ENCODE peak calls at places on chromosomes 12 and 14, in five cellular contexts. One of them, this sample, is unnamed.

GRCh38 chr14:23627961-23628360 is 8.2 kb upstream of the DHRS2 start:
- DNase-seq in HepG2: no peak
- DNase-seq in H1: no peak
- DNase-seq in SK-N-SH: no peak
- DNase-seq in HCT116: no peak
- DNase-seq in this sample: no peak

GRCh38 chr12:1918875-1919236 is 404 bp upstream of the CACNA2D4 start:
- DNase-seq in HCT116: no peak
- DNase-seq in HepG2: no peak
- DNase-seq in H1: no peak
- DNase-seq in SK-N-SH: peak; percentile 17
- DNase-seq in this sample: no peak

GRCh38 chr12:132556216-132556615 is 54.2 kb downstream of the LRCOL1 start:
- DNase-seq in SK-N-SH: no peak
- DNase-seq in HepG2: no peak
- DNase-seq in H1: no peak
- DNase-seq in HCT116: no peak
- DNase-seq in this sample: no peak

GRCh38 chr14:104558231-104559042 is 21.1 kb upstream of the C14orf180 start:
- DNase-seq in HCT116: no peak
- DNase-seq in HepG2: no peak
- DNase-seq in SK-N-SH: no peak
- DNase-seq in H1: no peak
- DNase-seq in this sample: no peak

GRCh38 chr14:76867536-76868452 is 41.6 kb downstream of the LRRC74A start:
- DNase-seq in HepG2: no peak
- DNase-seq in H1: no peak
- DNase-seq in HCT116: no peak
- DNase-seq in SK-N-SH: no peak
- DNase-seq in this sample: no peak

GRCh38 chr12:43285248-43285647 is 266.8 kb downstream of the ADAMTS20 start:
- DNase-seq in SK-N-SH: no peak
- DNase-seq in H1: no peak
- DNase-seq in HCT116: no peak
- DNase-seq in HepG2: no peak
- DNase-seq in this sample: no peak

GRCh38 chr14:61268797-61269196 is 12.3 kb downstream of the TMEM30B start:
- DNase-seq in HCT116: no peak
- DNase-seq in H1: no peak
- DNase-seq in SK-N-SH: no peak
- DNase-seq in HepG2: no peak
- DNase-seq in this sample: no peak

GRCh38 chr14:80560800-80561199 is 349.5 kb upstream of the DIO2 start:
- DNase-seq in HepG2: no peak
- DNase-seq in H1: no peak
- DNase-seq in SK-N-SH: no peak
- DNase-seq in HCT116: no peak
- DNase-seq in this sample: no peak

GRCh38 chr14:71076472-71076871 is 169.2 kb downstream of the PCNX1 start:
- DNase-seq in HCT116: no peak
- DNase-seq in SK-N-SH: no peak
- DNase-seq in H1: no peak
- DNase-seq in HepG2: no peak
- DNase-seq in this sample: no peak

GRCh38 chr14:102209224-102209966 is 69.7 kb downstream of the WDR20 start:
- DNase-seq in HCT116: no peak
- DNase-seq in SK-N-SH: peak; percentile 67
- DNase-seq in HepG2: peak; percentile 58
- DNase-seq in H1: no peak
- DNase-seq in this sample: no peak

GRCh38 chr12:28780096-28780495 is 369.0 kb upstream of the FAR2 start:
- DNase-seq in SK-N-SH: no peak
- DNase-seq in HepG2: peak; percentile 12
- DNase-seq in H1: no peak
- DNase-seq in HCT116: no peak
- DNase-seq in this sample: peak; percentile 88

GRCh38 chr14:75456069-75457023 is 28.5 kb downstream of the JDP2 start:
- DNase-seq in H1: no peak
- DNase-seq in HCT116: no peak
- DNase-seq in HepG2: no peak
- DNase-seq in SK-N-SH: no peak
- DNase-seq in this sample: no peak

GRCh38 chr12:32303171-32303570 is 96.2 kb upstream of the FGD4 start:
- DNase-seq in SK-N-SH: no peak
- DNase-seq in HCT116: no peak
- DNase-seq in H1: no peak
- DNase-seq in HepG2: no peak
- DNase-seq in this sample: no peak

GRCh38 chr12:124742111-124742510 is 121.6 kb downstream of the SCARB1 start:
- DNase-seq in H1: no peak
- DNase-seq in HCT116: no peak
- DNase-seq in SK-N-SH: peak; percentile 54
- DNase-seq in HepG2: no peak
- DNase-seq in this sample: no peak

GRCh38 chr12:124744273-124744640 is 119.4 kb downstream of the SCARB1 start:
- DNase-seq in HCT116: no peak
- DNase-seq in H1: no peak
- DNase-seq in HepG2: no peak
- DNase-seq in SK-N-SH: no peak
- DNase-seq in this sample: no peak

GRCh38 chr12:124741211-124741610 is 122.5 kb downstream of the SCARB1 start:
- DNase-seq in H1: no peak
- DNase-seq in HepG2: no peak
- DNase-seq in SK-N-SH: no peak
- DNase-seq in HCT116: no peak
- DNase-seq in this sample: no peak

GRCh38 chr12:124743479-124744272 is 120.0 kb downstream of the SCARB1 start:
- DNase-seq in H1: no peak
- DNase-seq in HCT116: no peak
- DNase-seq in SK-N-SH: no peak
- DNase-seq in HepG2: no peak
- DNase-seq in this sample: no peak

GRCh38 chr12:124742702-124743101 is 121.0 kb downstream of the SCARB1 start:
- DNase-seq in HCT116: no peak
- DNase-seq in HepG2: no peak
- DNase-seq in H1: no peak
- DNase-seq in SK-N-SH: peak; percentile 66
- DNase-seq in this sample: no peak
- TF ChIP-seq SIN3A in HCT116: no peak
- TF ChIP-seq SIN3A in HepG2: no peak
- TF ChIP-seq SIN3A in H1: no peak
- TF ChIP-seq SIN3A in SK-N-SH: no peak
- TF ChIP-seq SIN3A in this sample: no peak

GRCh38 chr12:123543541-123543940 is 10.0 kb upstream of the RILPL1 start:
- DNase-seq in HCT116: no peak
- DNase-seq in HepG2: no peak
- DNase-seq in SK-N-SH: no peak
- DNase-seq in H1: no peak
- DNase-seq in this sample: no peak
- H3K36me3 ChIP-seq in HCT116: no peaks in the 10 kb centered on the region
- H3K36me3 ChIP-seq in HepG2: no peaks in the 10 kb centered on the region
- H3K36me3 ChIP-seq in SK-N-SH: no peaks in the 10 kb centered on the region
- H3K36me3 ChIP-seq in H1: no peaks in the 10 kb centered on the region
- H3K36me3 ChIP-seq in this sample: no peaks in the 10 kb centered on the region

DNA sequence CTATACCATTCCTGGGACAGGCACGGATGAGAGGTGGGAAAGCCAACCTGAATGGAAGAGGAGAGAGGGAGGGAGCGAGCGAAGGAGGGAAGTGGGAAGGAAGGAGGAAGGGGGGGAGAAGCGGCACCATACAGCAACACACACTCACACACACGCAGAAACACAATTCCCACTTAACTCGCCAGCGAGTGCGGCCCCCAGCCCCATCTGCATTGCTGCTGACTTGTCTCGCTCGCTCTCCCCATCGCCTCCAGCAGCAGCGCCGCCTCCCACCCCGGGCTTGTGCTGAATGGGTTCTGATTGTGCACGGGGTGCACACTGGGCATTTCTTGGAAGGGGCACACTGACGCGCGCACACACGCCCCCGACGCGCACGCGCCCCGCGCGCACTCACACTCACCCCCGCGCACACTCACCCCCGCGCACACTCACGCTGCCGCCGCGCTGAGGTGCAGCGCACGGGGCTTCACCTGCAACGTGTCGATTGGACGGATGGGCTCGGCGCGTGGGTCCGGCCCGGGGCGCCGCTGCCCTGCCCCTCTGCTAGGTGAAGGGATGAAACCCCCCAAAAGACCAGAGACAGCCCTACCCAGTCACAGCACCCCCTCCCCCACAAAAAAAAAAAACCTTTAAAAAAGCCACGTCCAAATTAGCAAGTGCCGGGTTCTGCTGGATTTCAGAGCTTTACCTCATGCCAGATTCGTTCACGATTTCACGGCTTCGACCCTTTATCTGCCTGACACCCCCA is 680 bp downstream of the GRIN2B start:
- DNase-seq in H1: no peak
- DNase-seq in HCT116: no peak
- DNase-seq in HepG2: no peak
- DNase-seq in SK-N-SH: peak; percentile 12
- DNase-seq in this sample: no peak
- TF ChIP-seq SIN3A in H1: no peak
- TF ChIP-seq SIN3A in HCT116: no peak
- TF ChIP-seq SIN3A in HepG2: no peak
- TF ChIP-seq SIN3A in SK-N-SH: no peak
- TF ChIP-seq SIN3A in this sample: no peak

GRCh38 chr12:53514626-53515290 is 7.5 kb upstream of the NPFF start:
- DNase-seq in HepG2: no peak
- DNase-seq in SK-N-SH: no peak
- DNase-seq in HCT116: no peak
- DNase-seq in H1: no peak
- DNase-seq in this sample: no peak
- H3K36me3 ChIP-seq in HepG2: peaks cover 70% of the 10 kb centered on the region
- H3K36me3 ChIP-seq in SK-N-SH: peaks cover 52% of the 10 kb centered on the region
- H3K36me3 ChIP-seq in HCT116: peaks cover 16% of the 10 kb centered on the region
- H3K36me3 ChIP-seq in H1: peaks cover 2% of the 10 kb centered on the region
- H3K36me3 ChIP-seq in this sample: peaks cover 6% of the 10 kb centered on the region

DNA sequence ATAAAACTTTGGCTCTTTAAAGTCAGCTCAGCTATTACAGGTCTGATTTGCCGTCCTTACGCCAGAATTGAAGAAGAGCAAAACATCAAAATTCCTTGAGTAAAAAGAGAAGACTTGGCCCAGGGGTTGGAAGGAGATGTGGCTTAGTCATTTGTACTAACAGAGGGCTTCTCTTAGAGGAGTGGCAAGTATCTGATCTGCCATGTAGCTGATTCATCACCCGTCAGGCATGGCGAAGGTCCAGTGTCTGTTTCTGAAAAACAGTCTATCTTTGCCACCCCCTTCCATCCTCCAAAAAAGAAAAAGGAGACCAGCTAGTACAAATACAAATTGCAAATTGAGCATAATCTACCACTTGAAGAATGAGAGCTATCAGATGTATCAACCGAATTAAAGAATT is 91.9 kb downstream of the RAD52 start:
- DNase-seq in HepG2: no peak
- DNase-seq in SK-N-SH: no peak
- DNase-seq in H1: no peak
- DNase-seq in HCT116: no peak
- DNase-seq in this sample: no peak
- TF ChIP-seq SIN3A in HepG2: no peak
- TF ChIP-seq SIN3A in SK-N-SH: peak; percentile 44
- TF ChIP-seq SIN3A in H1: no peak
- TF ChIP-seq SIN3A in HCT116: no peak
- TF ChIP-seq SIN3A in this sample: no peak

GRCh38 chr12:14473707-14474287 is 93.9 kb downstream of the PLBD1 start:
- DNase-seq in H1: no peak
- DNase-seq in HCT116: peak; percentile 3
- DNase-seq in SK-N-SH: peak; percentile 2
- DNase-seq in HepG2: peak; percentile 1
- DNase-seq in this sample: no peak
- H3K36me3 ChIP-seq in H1: no peaks in the 10 kb centered on the region
- H3K36me3 ChIP-seq in HCT116: peaks cover 23% of the 10 kb centered on the region
- H3K36me3 ChIP-seq in SK-N-SH: peaks cover 65% of the 10 kb centered on the region
- H3K36me3 ChIP-seq in HepG2: peaks cover 4% of the 10 kb centered on the region
- H3K36me3 ChIP-seq in this sample: no peaks in the 10 kb centered on the region

GRCh38 chr14:65224799-65225198 is 122.5 kb upstream of the MAX start:
- DNase-seq in H1: no peak
- DNase-seq in HepG2: no peak
- DNase-seq in HCT116: no peak
- DNase-seq in SK-N-SH: no peak
- DNase-seq in this sample: no peak
- TF ChIP-seq SIN3A in H1: no peak
- TF ChIP-seq SIN3A in HepG2: no peak
- TF ChIP-seq SIN3A in HCT116: no peak
- TF ChIP-seq SIN3A in SK-N-SH: no peak
- TF ChIP-seq SIN3A in this sample: no peak

GRCh38 chr12:24902521-24903304 is 46.2 kb downstream of the BCAT1 start:
- DNase-seq in HepG2: no peak
- DNase-seq in HCT116: no peak
- DNase-seq in SK-N-SH: no peak
- DNase-seq in H1: no peak
- DNase-seq in this sample: no peak

GRCh38 chr12:24903305-24904088 is 45.4 kb downstream of the BCAT1 start:
- DNase-seq in H1: no peak
- DNase-seq in SK-N-SH: no peak
- DNase-seq in HCT116: no peak
- DNase-seq in HepG2: no peak
- DNase-seq in this sample: no peak

GRCh38 chr12:24905431-24905830 is 43.5 kb downstream of the BCAT1 start:
- DNase-seq in HepG2: no peak
- DNase-seq in HCT116: no peak
- DNase-seq in H1: no peak
- DNase-seq in SK-N-SH: no peak
- DNase-seq in this sample: no peak

GRCh38 chr12:24907464-24907863 is 41.4 kb downstream of the BCAT1 start:
- DNase-seq in H1: no peak
- DNase-seq in SK-N-SH: no peak
- DNase-seq in HepG2: no peak
- DNase-seq in HCT116: no peak
- DNase-seq in this sample: no peak

DNA sequence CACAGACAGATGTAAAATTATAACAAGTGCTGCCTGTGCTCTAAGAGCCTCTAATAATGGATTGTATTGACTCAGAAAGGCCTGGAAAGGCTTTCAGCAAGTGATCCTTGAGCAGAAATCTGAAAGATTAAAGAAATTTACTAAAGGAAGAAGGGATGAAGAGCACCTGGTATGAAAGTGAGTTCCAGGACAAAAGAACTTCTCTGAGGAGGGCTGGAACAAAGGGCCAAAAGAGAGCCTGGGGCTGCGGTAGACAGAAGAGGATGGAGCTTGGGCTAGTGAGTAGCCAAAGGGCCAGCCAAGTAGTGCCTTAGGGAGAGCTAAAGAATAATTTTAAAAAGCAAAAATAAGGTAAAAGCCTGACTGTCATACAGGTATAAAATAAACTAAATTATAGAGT is 44.0 kb downstream of the BCAT1 start:
- DNase-seq in SK-N-SH: no peak
- DNase-seq in HepG2: no peak
- DNase-seq in HCT116: no peak
- DNase-seq in H1: no peak
- DNase-seq in this sample: no peak
- H3K36me3 ChIP-seq in SK-N-SH: peaks cover 18% of the 10 kb centered on the region
- H3K36me3 ChIP-seq in HepG2: no peaks in the 10 kb centered on the region
- H3K36me3 ChIP-seq in HCT116: no peaks in the 10 kb centered on the region
- H3K36me3 ChIP-seq in H1: no peaks in the 10 kb centered on the region
- H3K36me3 ChIP-seq in this sample: no peaks in the 10 kb centered on the region